ENCODE peak calls at places on chromosomes 12 and 14, in five cellular contexts. J is psoas muscle, S is left ventricle myocardium inferior, L is testis, E is hepatocyte. D is an unnamed sample.

GRCh38 chr12:64627781-64628180 is 17.5 kb downstream of the RASSF3 start:
- DNase-seq in J (no peak), S (no peak), L (no peak), E (no peak), D (peak)

GRCh38 chr14:64501326-64502171 is 2.1 kb downstream of the ZBTB25 start:
- DNase-seq in J (peak), S (peak), L (peak), E (peak), D (peak)

GRCh38 chr12:31325524-31325875 is 450 bp downstream of the SINHCAF start:
- DNase-seq in J (no peak), S (no peak), L (no peak), E (no peak), D (no peak)

GRCh38 chr14:77276295-77276935 is 5.4 kb upstream of the NGB start:
- DNase-seq in J (no peak), S (no peak), L (no peak), E (no peak), D (no peak)

GRCh38 chr12:71440393-71441349 is 1.1 kb downstream of the LGR5 start:
- DNase-seq in J (peak), S (no peak), L (no peak), E (peak), D (peak)

GRCh38 chr14:105858676-105859025 is 332.3 kb downstream of the TMEM121 start:
- DNase-seq in J (peak), S (peak), L (peak), E (no peak), D (no peak)

GRCh38 chr14:54486685-54487084 is 2.1 kb downstream of the GMFB start:
- DNase-seq in J (no peak), S (no peak), L (no peak), E (no peak), D (peak)

GRCh38 chr12:130619378-130619970 is 96.6 kb downstream of the RIMBP2 start:
- DNase-seq in J (no peak), S (no peak), L (no peak), E (no peak), D (no peak)

GRCh38 chr12:879641-880040 is 69.9 kb downstream of the RAD52 start:
- DNase-seq in J (peak), S (no peak), L (no peak), E (no peak), D (peak)

GRCh38 chr12:17489452-17489851 is 600.5 kb downstream of the RERGL start:
- DNase-seq in J (no peak), S (no peak), L (no peak), E (no peak), D (no peak)

GRCh38 chr12:31323466-31324115 is 2.4 kb downstream of the SINHCAF start:
- DNase-seq in J (no peak), S (peak), L (peak), E (no peak), D (no peak)

GRCh38 chr12:75389061-75389460 is 1.8 kb upstream of the GLIPR1L2 start:
- DNase-seq in J (no peak), S (no peak), L (no peak), E (no peak), D (peak)

GRCh38 chr14:59363545-59364226 is 101.5 kb downstream of the GPR135 start:
- DNase-seq in J (no peak), S (no peak), L (no peak), E (no peak), D (peak)

GRCh38 chr12:51395283-51396230 is 4.4 kb upstream of the GALNT6 start:
- DNase-seq in J (no peak), S (no peak), L (no peak), E (no peak), D (no peak)

GRCh38 chr14:77574446-77575125 is 41.9 kb downstream of the SPTLC2 start:
- DNase-seq in J (no peak), S (no peak), L (no peak), E (no peak), D (no peak)

GRCh38 chr14:76924363-76925151 is 98.3 kb downstream of the LRRC74A start:
- DNase-seq in J (no peak), S (no peak), L (peak), E (peak), D (no peak)

GRCh38 chr12:25518512-25518911 is 34.6 kb downstream of the LMNTD1 start:
- DNase-seq in J (no peak), S (no peak), L (no peak), E (no peak), D (peak)

GRCh38 chr14:100586520-100587247 is 533 bp downstream of the BEGAIN start:
- DNase-seq in J (peak), S (peak), L (no peak), E (peak), D (peak)

GRCh38 chr12:22250762-22251161 is 83.7 kb downstream of the ST8SIA1 start:
- DNase-seq in J (no peak), S (no peak), L (no peak), E (no peak), D (no peak)

GRCh38 chr12:64673490-64674169 is 63.3 kb downstream of the RASSF3 start:
- DNase-seq in J (no peak), S (no peak), L (no peak), E (no peak), D (no peak)

GRCh38 chr12:114480309-114481199 is 74.6 kb upstream of the TBX5 start:
- DNase-seq in J (no peak), S (no peak), L (no peak), E (peak), D (peak)

GRCh38 chr14:63203618-63204406 is 431 bp upstream of the RHOJ start:
- DNase-seq in J (peak), S (peak), L (peak), E (peak), D (peak)

GRCh38 chr12:131408036-131408365 is 302.9 kb upstream of the SFSWAP start:
- DNase-seq in J (no peak), S (no peak), L (no peak), E (no peak), D (no peak)

GRCh38 chr12:3641428-3641883 is 111.5 kb downstream of the CRACR2A start:
- DNase-seq in J (no peak), S (no peak), L (no peak), E (no peak), D (peak)

GRCh38 chr12:121774968-121775474 is 18.5 kb downstream of the RHOF start:
- DNase-seq in J (no peak), S (no peak), L (no peak), E (no peak), D (no peak)

GRCh38 chr14:51225751-51226150 is 14.3 kb upstream of the TMX1 start:
- DNase-seq in J (no peak), S (no peak), L (no peak), E (no peak), D (no peak)

GRCh38 chr14:51224551-51224950 is 15.5 kb upstream of the TMX1 start:
- DNase-seq in J (no peak), S (no peak), L (no peak), E (no peak), D (peak)

GRCh38 chr14:51216602-51217001 is 23.4 kb upstream of the TMX1 start:
- DNase-seq in J (no peak), S (no peak), L (no peak), E (no peak), D (no peak)

DNA sequence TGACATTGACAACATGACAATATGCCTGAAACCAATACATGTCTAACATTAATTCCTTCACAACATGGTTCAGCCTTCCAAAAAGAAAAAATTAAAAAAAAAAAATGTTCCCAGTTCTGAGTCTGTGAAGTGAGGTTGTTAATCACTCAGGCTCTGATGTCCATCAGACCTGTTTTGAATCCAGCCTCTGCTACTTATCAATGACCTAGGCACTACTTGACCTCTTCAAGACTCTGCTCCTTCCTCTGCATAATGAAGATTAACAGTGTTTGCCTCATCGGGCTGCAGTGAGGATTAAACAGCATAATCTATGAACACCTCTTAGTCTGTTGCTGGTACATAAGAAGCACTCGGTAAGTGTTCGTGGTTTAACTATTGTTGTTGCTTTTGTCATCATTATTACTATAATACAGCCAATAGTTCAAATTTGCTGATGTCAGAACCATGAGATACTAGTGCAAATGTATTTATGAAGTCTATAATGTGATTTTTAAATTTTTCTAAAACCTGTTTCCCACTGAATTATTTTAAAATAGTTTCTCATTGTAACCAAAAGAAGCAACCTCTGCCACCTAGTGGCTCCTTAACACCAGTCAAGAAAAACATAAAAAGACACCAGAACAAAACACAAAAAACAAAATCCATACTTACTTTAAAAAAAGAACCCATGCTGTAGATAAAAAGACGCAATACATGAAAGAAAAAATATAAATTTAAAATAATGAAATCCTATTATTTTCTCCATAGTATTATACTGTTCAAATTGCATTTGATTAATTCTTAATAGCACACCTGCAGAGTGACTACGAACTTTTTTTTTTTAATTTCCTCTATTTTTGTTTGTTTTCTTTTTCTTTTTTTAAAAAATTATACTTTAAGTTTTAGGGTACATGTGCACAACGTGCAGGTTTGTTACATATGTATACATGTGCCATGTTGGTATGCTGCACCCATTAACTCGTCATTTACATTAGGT is 20.3 kb upstream of the TMX1 start:
- DNase-seq in J (no peak), S (no peak), L (peak), E (peak), D (peak)
- H3K4me3 ChIP-seq in J (no peak), S (no peak), L (no peak), E (no peak), D (no peak)

GRCh38 chr12:14238224-14238792 is 127.2 kb upstream of the ATF7IP start:
- DNase-seq in J (no peak), S (no peak), L (no peak), E (peak), D (peak)
- TF ChIP-seq CTCF in J (peak), S (peak), L (peak), E (peak), D (peak)

GRCh38 chr14:73719361-73719760 is 5.2 kb upstream of the PNMA1 start:
- DNase-seq in J (no peak), S (no peak), L (no peak), E (no peak), D (no peak)
- H3K4me3 ChIP-seq in J (no peak), S (no peak), L (no peak), E (no peak), D (no peak)

DNA sequence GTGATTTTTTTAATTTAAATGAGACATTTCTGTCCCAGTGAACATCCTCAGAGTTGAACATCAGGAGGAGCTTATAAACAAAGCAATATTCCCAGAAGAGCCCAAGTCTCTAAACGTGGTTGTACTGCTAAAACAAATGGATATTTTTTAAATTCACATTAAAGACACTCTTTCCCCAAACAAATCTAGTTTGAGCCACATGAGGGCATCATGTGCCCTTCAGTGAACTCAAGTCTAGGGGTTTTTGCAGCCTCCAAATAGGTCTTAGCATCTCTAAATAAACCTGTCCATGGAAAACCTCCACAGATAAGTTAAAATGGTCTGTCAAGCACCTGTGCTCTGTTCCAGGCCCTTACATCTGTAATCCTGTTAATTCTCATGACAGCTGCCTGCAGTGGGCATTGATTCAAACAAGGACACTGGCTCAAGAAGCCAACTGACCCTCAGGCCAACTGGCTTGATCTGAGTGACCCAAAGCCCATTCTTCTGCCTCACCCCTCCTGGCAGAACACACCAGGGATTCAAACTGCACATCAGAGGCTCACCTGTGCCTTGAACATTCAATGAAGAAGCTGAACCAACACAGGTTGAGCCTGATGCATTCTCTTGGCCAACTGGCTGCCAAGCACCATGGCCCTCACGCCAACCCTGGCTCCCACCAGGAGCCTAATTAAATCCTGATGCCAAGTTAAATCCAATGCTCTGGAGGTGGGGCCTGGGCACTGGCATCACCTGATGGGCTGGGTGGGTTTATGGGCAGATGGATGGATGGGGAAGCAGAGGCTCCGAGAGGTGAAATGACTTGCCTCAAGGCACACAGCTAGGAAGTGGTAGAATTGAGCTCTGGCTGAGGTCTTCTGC is 8.6 kb downstream of the ISCU start:
- DNase-seq in J (no peak), S (no peak), L (peak), E (no peak), D (peak)
- TF ChIP-seq CTCF in J (no peak), S (peak), L (no peak), E (peak), D (peak)

DNA sequence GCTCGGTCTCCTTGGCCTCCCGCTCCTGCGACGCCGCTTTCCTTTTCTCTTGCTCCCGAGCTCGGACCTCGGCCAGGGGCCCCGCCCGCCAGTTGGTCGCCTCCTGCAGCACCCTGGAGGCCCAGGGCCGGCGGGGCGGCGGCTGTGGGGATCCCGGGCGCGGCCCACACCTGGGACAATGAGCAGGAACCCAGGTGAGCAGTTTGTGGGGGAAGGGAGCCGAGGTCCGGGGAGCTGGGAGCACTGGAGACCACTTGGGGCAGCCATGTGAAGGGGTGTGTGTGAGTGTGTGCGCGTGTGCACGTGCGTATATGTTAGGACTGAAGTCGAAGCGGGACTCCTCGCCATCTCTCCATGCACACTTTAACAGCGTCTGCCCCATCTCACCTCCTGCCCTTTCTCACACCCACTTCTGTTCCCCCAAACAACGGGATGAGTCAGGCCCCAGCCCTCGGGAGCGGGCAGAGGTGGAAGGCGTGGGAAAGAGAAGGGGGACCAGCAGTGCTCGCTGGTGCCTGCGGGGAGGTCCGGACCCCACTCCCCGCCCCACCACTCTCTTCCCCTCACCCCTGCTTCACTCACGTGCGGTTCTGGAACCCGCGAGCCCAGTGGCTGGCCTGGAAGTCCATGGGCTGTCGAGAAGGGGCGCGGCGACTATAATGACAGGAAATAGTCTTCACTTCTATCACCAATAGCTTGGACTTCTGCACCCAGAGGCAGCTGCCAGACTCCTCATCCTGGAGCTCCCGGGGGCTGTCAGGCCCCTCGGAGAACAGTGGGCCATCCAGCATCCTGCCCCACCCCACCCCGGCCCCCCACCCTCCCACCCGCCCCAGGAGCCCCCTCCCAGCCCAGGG is 450 bp downstream of the DDN start:
- DNase-seq in J (no peak), S (no peak), L (no peak), E (peak), D (no peak)
- H3K4me3 ChIP-seq in J (peak), S (peak), L (peak), E (peak), D (peak)

DNA sequence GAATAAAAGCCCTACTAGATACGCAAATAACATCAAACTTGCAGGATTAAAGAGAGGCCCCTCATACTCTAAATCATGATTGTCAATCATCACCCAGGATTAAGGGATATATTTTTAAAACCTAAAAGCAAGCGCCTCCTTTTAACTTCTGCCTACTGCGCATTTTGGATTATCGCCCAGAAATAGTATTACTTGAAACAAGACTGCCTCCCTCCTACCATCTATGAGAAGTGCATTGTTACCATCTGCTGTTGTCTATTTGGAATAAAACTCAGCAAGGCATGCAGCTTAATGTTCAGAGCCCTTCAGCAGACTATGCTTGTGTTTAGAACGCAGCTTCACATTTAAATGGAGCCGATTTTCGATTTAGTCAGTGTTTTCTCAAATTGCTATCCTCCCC is 79.6 kb downstream of the EXOC5 start:
- DNase-seq in J (no peak), S (no peak), L (peak), E (peak), D (peak)
- TF ChIP-seq CTCF in J (peak), S (peak), L (no peak), E (peak), D (peak)

GRCh38 chr12:49962861-49963765 is 1.4 kb downstream of the AQP5 start:
- DNase-seq in J (no peak), S (peak), L (peak), E (no peak), D (peak)

GRCh38 chr12:49963976-49964815 is 2.5 kb downstream of the AQP5 start:
- DNase-seq in J (no peak), S (no peak), L (no peak), E (no peak), D (no peak)

GRCh38 chr12:49965836-49966235 is 4.2 kb downstream of the AQP5 start:
- DNase-seq in J (no peak), S (no peak), L (no peak), E (no peak), D (no peak)

GRCh38 chr12:49966511-49967041 is 4.9 kb downstream of the AQP5 start:
- DNase-seq in J (no peak), S (no peak), L (no peak), E (no peak), D (no peak)

GRCh38 chr12:49964849-49965624 is 3.4 kb downstream of the AQP5 start:
- DNase-seq in J (no peak), S (no peak), L (no peak), E (no peak), D (no peak)
- H3K4me3 ChIP-seq in J (no peak), S (no peak), L (no peak), E (no peak), D (no peak)

GRCh38 chr14:69637503-69638030 is 26.2 kb downstream of the SUSD6 start:
- DNase-seq in J (peak), S (peak), L (no peak), E (peak), D (no peak)
- TF ChIP-seq CTCF in J (no peak), S (no peak), L (no peak), E (no peak), D (no peak)

DNA sequence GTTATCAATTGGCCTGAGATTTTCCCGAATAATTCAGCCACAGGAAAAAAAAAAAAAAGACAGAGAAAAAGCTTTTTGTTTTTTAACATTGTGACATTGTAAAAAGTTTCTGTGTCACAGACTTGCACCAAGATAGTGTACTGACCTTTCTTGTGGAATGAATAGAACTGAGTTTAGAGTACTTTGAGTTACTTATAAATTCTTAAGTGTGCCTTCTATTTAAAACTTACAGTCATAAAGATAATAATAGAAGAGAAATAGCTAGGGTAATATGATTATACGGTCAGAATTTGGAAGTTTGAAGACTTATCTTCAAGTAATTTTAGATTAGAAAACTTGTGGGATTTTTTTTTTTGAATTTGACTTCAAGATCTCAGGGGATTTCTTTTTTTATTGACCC is 88.8 kb downstream of the FGD4 start:
- DNase-seq in J (no peak), S (no peak), L (no peak), E (no peak), D (no peak)
- H3K4me3 ChIP-seq in J (no peak), S (no peak), L (no peak), E (no peak), D (no peak)

GRCh38 chr14:73723799-73724621 is 9.8 kb upstream of the PNMA1 start:
- DNase-seq in J (peak), S (peak), L (peak), E (peak), D (peak)
- TF ChIP-seq CTCF in J (peak), S (peak), L (no peak), E (peak), D (no peak)